ENCODE peak calls at places on chromosomes 13 and 19, in six cellular contexts. O is mesendoderm, C is H9, B is IMR-90, L is H1, G is neuronal stem cell. Z is an unnamed sample.

GRCh38 chr19:13102666-13103584 is at the start of gene LYL1:
- DNase-seq in B (no peak), O (peak; percentile 89), C (peak; percentile 70), L (no peak), G (no peak), Z (no peak)

GRCh38 chr19:47994209-47994802 is at the start of gene ELSPBP1:
- DNase-seq in B (no peak), L (no peak), C (no peak), G (no peak), O (no peak), Z (peak; percentile 21)

GRCh38 chr13:73794755-73795154 is 339.4 kb downstream of the KLF12 start:
- DNase-seq in O (no peak), G (no peak), B (no peak), L (no peak), C (no peak), Z (no peak)

GRCh38 chr19:3506384-3507340 is 551 bp downstream of the FZR1 start:
- DNase-seq in L (no peak), G (no peak), O (no peak), B (no peak), C (no peak), Z (peak; percentile 38)

GRCh38 chr19:49639401-49640112 is 386 bp downstream of the RRAS start:
- DNase-seq in C (no peak), O (no peak), B (no peak), L (no peak), G (peak; percentile 33), Z (peak; percentile 29)

GRCh38 chr13:24083722-24084421 is 76.6 kb upstream of the SPATA13 start:
- DNase-seq in C (no peak), O (no peak), L (no peak), B (no peak), G (peak; percentile 74), Z (no peak)

GRCh38 chr19:21698215-21698614 is 69.2 kb downstream of the ZNF100 start:
- DNase-seq in B (peak; percentile 1), O (peak; percentile 53), G (peak; percentile 14), L (no peak), C (no peak), Z (peak; percentile 1)

GRCh38 chr13:30394798-30395191 is 27.5 kb upstream of the UBE2L5 start:
- DNase-seq in O (no peak), B (peak; percentile 19), G (no peak), C (no peak), L (no peak), Z (peak; percentile 43)

GRCh38 chr19:5557691-5558090 is 10.1 kb downstream of the TINCR start:
- DNase-seq in L (no peak), C (no peak), G (no peak), B (no peak), O (no peak), Z (no peak)

GRCh38 chr19:50646074-50646807 is 3.0 kb upstream of the C19orf81 start:
- DNase-seq in L (no peak), B (peak; percentile 54), C (no peak), O (no peak), G (no peak), Z (no peak)

GRCh38 chr13:89880201-89880600 is 1467.3 kb upstream of the MIR17HG start:
- DNase-seq in C (no peak), L (no peak), O (no peak), B (no peak), G (no peak), Z (no peak)

GRCh38 chr13:39144941-39145533 is 106.8 kb downstream of the NHLRC3 start:
- DNase-seq in G (peak; percentile 47), L (peak; percentile 31), B (peak; percentile 70), O (peak; percentile 73), C (peak; percentile 51), Z (peak; percentile 67)

GRCh38 chr13:73971481-73971880 is 162.7 kb downstream of the KLF12 start:
- DNase-seq in O (no peak), L (no peak), B (no peak), C (no peak), G (no peak), Z (no peak)

GRCh38 chr13:50125556-50126377 is 110.5 kb downstream of the KCNRG start:
- DNase-seq in L (no peak), O (peak; percentile 60), B (peak; percentile 80), C (peak; percentile 75), G (peak; percentile 75), Z (peak; percentile 93)

GRCh38 chr19:38209671-38210457 is 14.2 kb downstream of the DPF1 start:
- DNase-seq in B (peak; percentile 37), L (no peak), G (peak; percentile 53), C (peak; percentile 72), O (peak; percentile 62), Z (peak; percentile 38)

GRCh38 chr19:45636275-45636674 is 2.9 kb downstream of the EML2 start:
- DNase-seq in L (no peak), B (no peak), C (no peak), O (no peak), G (no peak), Z (no peak)

GRCh38 chr19:48341006-48341405 is 15.7 kb downstream of the EMP3 start:
- DNase-seq in G (no peak), O (no peak), L (no peak), C (no peak), B (peak; percentile 61), Z (no peak)

GRCh38 chr13:81639984-81640582 is 1299.2 kb upstream of the SPRY2 start:
- DNase-seq in B (no peak), G (no peak), O (no peak), L (no peak), C (no peak), Z (peak; percentile 17)

GRCh38 chr13:19685034-19685433 is 51.6 kb downstream of the MPHOSPH8 start:
- DNase-seq in C (no peak), L (no peak), G (no peak), B (no peak), O (no peak), Z (no peak)

GRCh38 chr19:37172368-37173366 is at the start of gene ZNF585A:
- DNase-seq in G (peak; percentile 86), O (peak; percentile 99), L (peak; percentile 92), C (peak; percentile 96), B (peak; percentile 97), Z (peak; percentile 97)

GRCh38 chr19:48757741-48758144 is 2.4 kb downstream of the FGF21 start:
- DNase-seq in C (no peak), L (no peak), B (no peak), O (no peak), G (no peak), Z (no peak)

GRCh38 chr13:112056284-112056727 is 10.6 kb upstream of the SOX1 start:
- DNase-seq in O (no peak), G (no peak), C (peak; percentile 78), L (no peak), B (no peak), Z (no peak)

GRCh38 chr19:15101479-15102082 is 5.6 kb upstream of the SYDE1 start:
- DNase-seq in O (peak; percentile 75), L (no peak), C (peak; percentile 80), B (peak; percentile 56), G (no peak), Z (peak; percentile 63)

GRCh38 chr13:65416784-65417183 is 1813.4 kb downstream of the PCDH9 start:
- DNase-seq in G (no peak), C (no peak), L (no peak), O (no peak), B (no peak), Z (no peak)

GRCh38 chr13:65414187-65414586 is 1815.9 kb downstream of the PCDH9 start:
- DNase-seq in L (no peak), O (no peak), B (no peak), G (no peak), C (no peak), Z (no peak)

DNA sequence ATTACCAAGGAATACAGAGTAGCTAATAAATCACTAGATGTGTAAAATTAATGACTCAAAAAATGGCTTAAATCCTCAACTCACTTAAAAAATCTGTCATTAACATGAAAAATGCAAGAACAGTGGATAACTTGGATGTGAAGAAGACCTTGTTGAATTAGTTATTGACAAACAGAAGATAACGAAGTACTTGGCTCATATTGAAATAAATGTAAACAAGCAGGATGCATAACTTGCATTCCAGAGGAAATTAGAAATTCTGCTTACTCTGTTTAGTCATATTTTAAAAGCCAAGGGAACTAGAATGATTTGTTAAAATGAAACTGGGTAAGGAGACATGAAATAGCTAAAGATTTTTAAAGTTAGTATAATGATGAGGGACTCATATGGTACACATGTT is 1812.2 kb downstream of the PCDH9 start:
- DNase-seq in L (no peak), B (no peak), G (no peak), C (no peak), O (no peak), Z (peak; percentile 11)
- H3K4ac ChIP-seq in L (no peak overlapping the region), B (no peak overlapping the region), G (no peak overlapping the region), C (no peak overlapping the region), O (no peak overlapping the region), Z (no peak overlapping the region)

GRCh38 chr13:26186995-26187394 is 35.1 kb downstream of the RNF6 start:
- DNase-seq in G (no peak), L (no peak), B (no peak), C (peak; percentile 39), O (no peak), Z (no peak)
- H3K4ac ChIP-seq in G (no peak overlapping the region), L (no peak overlapping the region), B (peak overlapping the region; percentile 8), C (no peak overlapping the region), O (no peak overlapping the region), Z (no peak overlapping the region)

DNA sequence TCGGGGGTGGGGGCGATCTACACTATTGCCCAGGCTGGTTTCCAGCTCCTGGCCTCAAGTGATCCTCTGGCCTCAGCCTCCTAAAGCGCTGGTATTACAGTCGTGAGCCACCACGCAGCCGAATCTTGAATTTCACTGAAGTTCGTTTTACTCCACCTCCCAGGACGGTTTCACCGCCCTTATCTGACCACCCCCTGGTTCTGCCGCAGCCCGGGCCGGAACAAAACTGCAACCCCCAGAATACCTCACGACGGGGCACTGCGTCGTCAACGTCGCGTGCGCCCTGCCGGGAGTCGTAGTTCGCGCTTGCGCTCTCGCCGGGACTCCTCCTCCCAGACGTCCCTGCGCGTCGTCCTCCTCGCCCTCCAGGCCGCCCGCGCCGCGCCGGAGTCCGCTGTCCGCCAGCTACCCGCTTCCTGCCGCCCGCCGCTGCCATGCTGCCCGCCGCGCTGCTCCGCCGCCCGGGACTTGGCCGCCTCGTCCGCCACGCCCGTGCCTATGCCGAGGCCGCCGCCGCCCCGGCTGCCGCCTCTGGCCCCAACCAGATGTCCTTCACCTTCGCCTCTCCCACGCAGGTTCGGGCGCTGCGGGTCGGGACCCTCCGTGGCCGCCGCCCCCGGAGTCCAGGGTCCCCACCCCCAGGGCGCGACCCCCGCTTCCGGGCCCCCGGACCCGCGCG is at the start of gene ATP5F1D:
- DNase-seq in G (peak; percentile 87), L (no peak), C (peak; percentile 94), O (peak; percentile 96), B (peak; percentile 95), Z (peak; percentile 95)
- H3K4ac ChIP-seq in G (peak within 1 kb of the TSS; percentile 38), L (no peak within 1 kb of the TSS), C (no peak within 1 kb of the TSS), O (peak within 1 kb of the TSS; percentile 76), B (peak within 1 kb of the TSS; percentile 87), Z (peak within 1 kb of the TSS; percentile 19)

GRCh38 chr13:27622881-27623280 is 1.2 kb downstream of the POLR1D start:
- DNase-seq in C (no peak), B (no peak), O (no peak), G (no peak), L (no peak), Z (no peak)
- H3K4ac ChIP-seq in C (no peak overlapping the region), B (no peak overlapping the region), O (no peak overlapping the region), G (no peak overlapping the region), L (no peak overlapping the region), Z (no peak overlapping the region)